ENCODE peak calls at places on chromosomes 7 and 10, in five cellular contexts. R is fibroblast of mammary gland, M is fibroblast of the aortic adventitia, L is hepatocyte, V is spleen. W is an unnamed sample.

GRCh38 chr10:43376828-43377227 is 5.4 kb downstream of the FXYD4 start:
- DNase-seq in M (no peak), V (peak), L (no peak), R (no peak), W (no peak)

GRCh38 chr7:129644634-129645230 is 33.2 kb downstream of the NRF1 start:
- DNase-seq in M (peak), V (no peak), L (peak), R (peak), W (no peak)

GRCh38 chr10:117160567-117160966 is 22.5 kb upstream of the VAX1 start:
- DNase-seq in L (no peak), R (no peak), V (no peak), M (no peak), W (no peak)

GRCh38 chr10:46548781-46549090 is 7.7 kb downstream of the GPRIN2 start:
- DNase-seq in M (no peak), L (no peak), R (no peak), V (peak), W (no peak)

GRCh38 chr10:29720149-29720548 is 85.4 kb upstream of the SVIL start:
- DNase-seq in M (no peak), V (no peak), R (no peak), L (no peak), W (no peak)

GRCh38 chr10:132361581-132362101 is 29.6 kb downstream of the LRRC27 start:
- DNase-seq in L (no peak), M (no peak), R (no peak), V (peak), W (no peak)

GRCh38 chr10:34102917-34103506 is 712.1 kb downstream of the PARD3 start:
- DNase-seq in L (no peak), R (peak), M (peak), V (no peak), W (no peak)

GRCh38 chr10:112778579-112778978 is 171.5 kb upstream of the TCF7L2 start:
- DNase-seq in L (peak), V (no peak), M (peak), R (no peak), W (no peak)

GRCh38 chr7:134710511-134710853 is 63.8 kb downstream of the BPGM start:
- DNase-seq in V (no peak), R (no peak), M (no peak), L (no peak), W (no peak)

GRCh38 chr10:26890956-26891355 is 30.2 kb upstream of the ABI1 start:
- DNase-seq in M (peak), L (peak), R (peak), V (no peak), W (peak)
- TF ChIP-seq CTCF in M (peak), L (peak), R (peak), V (peak), W (peak)

GRCh38 chr7:74203157-74203556 is 6.6 kb upstream of the LAT2 start:
- DNase-seq in R (peak), L (peak), V (peak), M (peak), W (peak)
- TF ChIP-seq CTCF in R (peak), L (peak), V (peak), M (peak), W (peak)

DNA sequence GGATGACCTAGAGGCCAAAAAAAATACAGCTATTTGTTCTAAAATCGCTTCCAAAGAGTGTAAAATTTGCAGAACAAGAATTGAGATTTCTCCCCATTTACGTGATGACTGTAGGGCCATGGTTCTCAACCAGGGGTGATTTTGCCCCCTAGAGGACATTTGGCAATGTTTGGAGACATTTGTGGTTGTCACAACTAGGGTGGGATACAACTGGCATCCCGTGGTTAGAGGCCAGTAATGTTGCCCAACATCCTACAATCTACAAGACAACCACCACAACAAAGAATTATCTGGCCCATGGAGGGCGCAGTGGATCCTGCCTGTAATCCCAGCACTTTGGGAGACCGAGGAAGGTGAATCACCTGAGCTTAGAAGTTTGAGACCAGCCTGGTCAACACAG is 22.8 kb upstream of the MALSU1 start:
- DNase-seq in M (no peak), L (no peak), V (no peak), R (no peak), W (no peak)
- TF ChIP-seq CTCF in M (peak), L (peak), V (no peak), R (peak), W (no peak)

GRCh38 chr7:70044525-70044924 is 446.2 kb downstream of the AUTS2 start:
- DNase-seq in M (no peak), V (no peak), R (no peak), L (no peak), W (no peak)

GRCh38 chr7:70043139-70043538 is 444.9 kb downstream of the AUTS2 start:
- DNase-seq in L (no peak), V (no peak), R (no peak), M (no peak), W (no peak)

GRCh38 chr7:70040971-70041766 is 442.9 kb downstream of the AUTS2 start:
- DNase-seq in V (no peak), R (peak), L (peak), M (peak), W (no peak)

GRCh38 chr7:70044064-70044463 is 445.8 kb downstream of the AUTS2 start:
- DNase-seq in R (no peak), L (peak), V (no peak), M (no peak), W (no peak)

GRCh38 chr7:70042533-70042932 is 444.3 kb downstream of the AUTS2 start:
- DNase-seq in V (no peak), R (peak), M (peak), L (peak), W (no peak)
- TF ChIP-seq CTCF in V (no peak), R (peak), M (peak), L (peak), W (peak)

GRCh38 chr7:108453320-108453719 is 2.9 kb downstream of the NRCAM start:
- DNase-seq in R (no peak), V (no peak), L (no peak), M (no peak), W (no peak)

GRCh38 chr7:108454674-108455523 is 1.3 kb downstream of the NRCAM start:
- DNase-seq in M (peak), L (peak), V (peak), R (peak), W (peak)

GRCh38 chr7:108454317-108454673 is 1.9 kb downstream of the NRCAM start:
- DNase-seq in L (no peak), M (no peak), V (no peak), R (no peak), W (no peak)

GRCh38 chr7:108451296-108451848 is 4.9 kb downstream of the NRCAM start:
- DNase-seq in L (no peak), M (no peak), V (no peak), R (peak), W (no peak)

DNA sequence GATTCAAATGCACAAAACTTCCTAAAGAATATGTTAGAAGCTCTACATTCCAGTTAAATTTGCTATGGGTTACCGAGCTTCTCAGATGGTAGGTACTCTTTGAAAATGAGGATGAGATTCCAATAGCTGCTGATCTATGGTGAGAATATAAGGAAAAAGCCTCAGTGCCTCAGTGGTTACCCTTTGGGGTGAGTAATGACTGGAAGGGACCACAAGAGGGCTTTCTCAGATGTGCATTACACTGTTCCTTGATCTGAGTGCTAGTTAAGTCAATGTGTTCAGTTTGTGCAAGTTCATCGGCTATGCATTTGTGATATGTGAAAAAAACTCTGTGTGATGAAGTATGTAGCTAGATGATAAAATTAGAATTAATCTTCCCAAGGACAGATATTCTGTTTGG is 3.5 kb downstream of the NRCAM start:
- DNase-seq in L (peak), M (peak), R (peak), V (no peak), W (no peak)
- TF ChIP-seq CTCF in L (peak), M (peak), R (peak), V (peak), W (peak)

GRCh38 chr10:92573091-92573797 is 649 bp downstream of the IDE start:
- DNase-seq in V (peak), L (peak), M (peak), R (peak), W (peak)
- TF ChIP-seq CTCF in V (peak), L (no peak), M (peak), R (peak), W (no peak)

GRCh38 chr7:6430271-6430940 is 17.3 kb downstream of the DAGLB start:
- DNase-seq in L (no peak), R (peak), M (peak), V (no peak), W (peak)
- TF ChIP-seq CTCF in L (peak), R (peak), M (no peak), V (no peak), W (peak)

GRCh38 chr7:156684251-156684650 is 43.7 kb downstream of the RNF32 start:
- DNase-seq in L (no peak), R (no peak), M (no peak), V (no peak), W (no peak)
- TF ChIP-seq CTCF in L (no peak), R (no peak), M (no peak), V (no peak), W (no peak)

GRCh38 chr7:151412318-151412717 is 2.5 kb upstream of the WDR86 start:
- DNase-seq in R (no peak), L (no peak), M (no peak), V (peak), W (no peak)

GRCh38 chr7:151409555-151410404 is at the start of gene WDR86:
- DNase-seq in L (peak), M (no peak), V (peak), R (no peak), W (peak)

GRCh38 chr7:151410405-151411390 is 860 bp upstream of the WDR86 start:
- DNase-seq in V (peak), L (peak), M (no peak), R (no peak), W (peak)

GRCh38 chr7:151413241-151413640 is 3.4 kb upstream of the WDR86 start:
- DNase-seq in R (no peak), L (no peak), M (no peak), V (no peak), W (no peak)

GRCh38 chr7:151411551-151411950 is 1.7 kb upstream of the WDR86 start:
- DNase-seq in L (no peak), M (no peak), R (no peak), V (peak), W (no peak)
- TF ChIP-seq CTCF in L (no peak), M (no peak), R (no peak), V (no peak), W (peak)